ENCODE peak calls at places on chromosomes 5 and 9, in nine cellular contexts. One of them, this sample, is unnamed.

GRCh38 chr9:126781717-126782388 is 23.0 kb upstream of the ZBTB43 start:
- DNase-seq in astrocyte of the cerebellum: peak
- DNase-seq in frontal cortex: peak
- DNase-seq in activated naive CD4-positive, alpha-beta T cell treated with anti-CD3 and anti-CD28 coated beads, Interleukin-2, amount 10 ng/mL, durations not matched to agents 7 days and 5 days: peak
- DNase-seq in stimulated activated CD8-positive, alpha-beta memory T cell treated with anti-CD3 and anti-CD28 coated beads, Interleukin-12 subunit alpha, Interleukin-12 subunit beta, amount 100 ng/mL, for 4 hours: peak
- DNase-seq in T-cell: peak
- DNase-seq in cardiac septum: peak
- DNase-seq in HFFc6: peak
- DNase-seq in lower lobe of right lung: peak
- DNase-seq in this sample: peak

GRCh38 chr5:135235551-135236100 is 163.4 kb downstream of the MACROH2A1 start:
- DNase-seq in T-cell: no peak
- DNase-seq in HFFc6: no peak
- DNase-seq in frontal cortex: no peak
- DNase-seq in astrocyte of the cerebellum: no peak
- DNase-seq in stimulated activated CD8-positive, alpha-beta memory T cell treated with anti-CD3 and anti-CD28 coated beads, Interleukin-12 subunit alpha, Interleukin-12 subunit beta, amount 100 ng/mL, for 4 hours: no peak
- DNase-seq in activated naive CD4-positive, alpha-beta T cell treated with anti-CD3 and anti-CD28 coated beads, Interleukin-2, amount 10 ng/mL, durations not matched to agents 7 days and 5 days: no peak
- DNase-seq in cardiac septum: peak
- DNase-seq in lower lobe of right lung: no peak
- DNase-seq in this sample: no peak

GRCh38 chr5:65152131-65152530 is 329.6 kb downstream of the ADAMTS6 start:
- DNase-seq in astrocyte of the cerebellum: no peak
- DNase-seq in HFFc6: peak
- DNase-seq in cardiac septum: no peak
- DNase-seq in stimulated activated CD8-positive, alpha-beta memory T cell treated with anti-CD3 and anti-CD28 coated beads, Interleukin-12 subunit alpha, Interleukin-12 subunit beta, amount 100 ng/mL, for 4 hours: no peak
- DNase-seq in lower lobe of right lung: no peak
- DNase-seq in T-cell: no peak
- DNase-seq in activated naive CD4-positive, alpha-beta T cell treated with anti-CD3 and anti-CD28 coated beads, Interleukin-2, amount 10 ng/mL, durations not matched to agents 7 days and 5 days: no peak
- DNase-seq in frontal cortex: no peak
- DNase-seq in this sample: no peak

GRCh38 chr5:168425997-168426863 is 60.0 kb upstream of the RARS1 start:
- DNase-seq in activated naive CD4-positive, alpha-beta T cell treated with anti-CD3 and anti-CD28 coated beads, Interleukin-2, amount 10 ng/mL, durations not matched to agents 7 days and 5 days: no peak
- DNase-seq in astrocyte of the cerebellum: no peak
- DNase-seq in frontal cortex: no peak
- DNase-seq in HFFc6: no peak
- DNase-seq in stimulated activated CD8-positive, alpha-beta memory T cell treated with anti-CD3 and anti-CD28 coated beads, Interleukin-12 subunit alpha, Interleukin-12 subunit beta, amount 100 ng/mL, for 4 hours: no peak
- DNase-seq in cardiac septum: no peak
- DNase-seq in T-cell: no peak
- DNase-seq in lower lobe of right lung: no peak
- DNase-seq in this sample: no peak

GRCh38 chr9:68904454-68904853 is 109.5 kb downstream of the PRKACG start:
- DNase-seq in activated naive CD4-positive, alpha-beta T cell treated with anti-CD3 and anti-CD28 coated beads, Interleukin-2, amount 10 ng/mL, durations not matched to agents 7 days and 5 days: no peak
- DNase-seq in lower lobe of right lung: no peak
- DNase-seq in cardiac septum: no peak
- DNase-seq in frontal cortex: no peak
- DNase-seq in HFFc6: no peak
- DNase-seq in T-cell: no peak
- DNase-seq in astrocyte of the cerebellum: no peak
- DNase-seq in stimulated activated CD8-positive, alpha-beta memory T cell treated with anti-CD3 and anti-CD28 coated beads, Interleukin-12 subunit alpha, Interleukin-12 subunit beta, amount 100 ng/mL, for 4 hours: no peak
- DNase-seq in this sample: no peak

GRCh38 chr9:125409637-125410521 is 148.3 kb downstream of the GAPVD1 start:
- DNase-seq in lower lobe of right lung: no peak
- DNase-seq in astrocyte of the cerebellum: no peak
- DNase-seq in cardiac septum: no peak
- DNase-seq in frontal cortex: peak
- DNase-seq in T-cell: no peak
- DNase-seq in stimulated activated CD8-positive, alpha-beta memory T cell treated with anti-CD3 and anti-CD28 coated beads, Interleukin-12 subunit alpha, Interleukin-12 subunit beta, amount 100 ng/mL, for 4 hours: no peak
- DNase-seq in activated naive CD4-positive, alpha-beta T cell treated with anti-CD3 and anti-CD28 coated beads, Interleukin-2, amount 10 ng/mL, durations not matched to agents 7 days and 5 days: peak
- DNase-seq in HFFc6: peak
- DNase-seq in this sample: no peak

GRCh38 chr5:123344819-123345426 is 78.3 kb downstream of the CEP120 start:
- DNase-seq in T-cell: no peak
- DNase-seq in frontal cortex: no peak
- DNase-seq in HFFc6: peak
- DNase-seq in cardiac septum: no peak
- DNase-seq in activated naive CD4-positive, alpha-beta T cell treated with anti-CD3 and anti-CD28 coated beads, Interleukin-2, amount 10 ng/mL, durations not matched to agents 7 days and 5 days: no peak
- DNase-seq in astrocyte of the cerebellum: peak
- DNase-seq in stimulated activated CD8-positive, alpha-beta memory T cell treated with anti-CD3 and anti-CD28 coated beads, Interleukin-12 subunit alpha, Interleukin-12 subunit beta, amount 100 ng/mL, for 4 hours: no peak
- DNase-seq in lower lobe of right lung: no peak
- DNase-seq in this sample: no peak

GRCh38 chr5:160339406-160340140 is 27.2 kb upstream of the CCNJL start:
- DNase-seq in activated naive CD4-positive, alpha-beta T cell treated with anti-CD3 and anti-CD28 coated beads, Interleukin-2, amount 10 ng/mL, durations not matched to agents 7 days and 5 days: no peak
- DNase-seq in T-cell: no peak
- DNase-seq in frontal cortex: no peak
- DNase-seq in lower lobe of right lung: no peak
- DNase-seq in astrocyte of the cerebellum: peak
- DNase-seq in cardiac septum: no peak
- DNase-seq in stimulated activated CD8-positive, alpha-beta memory T cell treated with anti-CD3 and anti-CD28 coated beads, Interleukin-12 subunit alpha, Interleukin-12 subunit beta, amount 100 ng/mL, for 4 hours: no peak
- DNase-seq in HFFc6: no peak
- DNase-seq in this sample: no peak

GRCh38 chr5:132012385-132013005 is 1.0 kb upstream of the ACSL6 start:
- DNase-seq in astrocyte of the cerebellum: peak
- DNase-seq in stimulated activated CD8-positive, alpha-beta memory T cell treated with anti-CD3 and anti-CD28 coated beads, Interleukin-12 subunit alpha, Interleukin-12 subunit beta, amount 100 ng/mL, for 4 hours: no peak
- DNase-seq in cardiac septum: peak
- DNase-seq in lower lobe of right lung: peak
- DNase-seq in activated naive CD4-positive, alpha-beta T cell treated with anti-CD3 and anti-CD28 coated beads, Interleukin-2, amount 10 ng/mL, durations not matched to agents 7 days and 5 days: peak
- DNase-seq in HFFc6: peak
- DNase-seq in frontal cortex: no peak
- DNase-seq in T-cell: no peak
- DNase-seq in this sample: no peak

GRCh38 chr5:95873351-95873750 is 50.8 kb upstream of the GLRX start:
- DNase-seq in lower lobe of right lung: no peak
- DNase-seq in astrocyte of the cerebellum: no peak
- DNase-seq in T-cell: no peak
- DNase-seq in stimulated activated CD8-positive, alpha-beta memory T cell treated with anti-CD3 and anti-CD28 coated beads, Interleukin-12 subunit alpha, Interleukin-12 subunit beta, amount 100 ng/mL, for 4 hours: no peak
- DNase-seq in cardiac septum: no peak
- DNase-seq in activated naive CD4-positive, alpha-beta T cell treated with anti-CD3 and anti-CD28 coated beads, Interleukin-2, amount 10 ng/mL, durations not matched to agents 7 days and 5 days: no peak
- DNase-seq in HFFc6: no peak
- DNase-seq in frontal cortex: no peak
- DNase-seq in this sample: no peak

GRCh38 chr5:142888469-142889085 is 118.4 kb downstream of the ARHGAP26 start:
- DNase-seq in HFFc6: peak
- DNase-seq in cardiac septum: no peak
- DNase-seq in lower lobe of right lung: no peak
- DNase-seq in frontal cortex: peak
- DNase-seq in stimulated activated CD8-positive, alpha-beta memory T cell treated with anti-CD3 and anti-CD28 coated beads, Interleukin-12 subunit alpha, Interleukin-12 subunit beta, amount 100 ng/mL, for 4 hours: no peak
- DNase-seq in T-cell: no peak
- DNase-seq in activated naive CD4-positive, alpha-beta T cell treated with anti-CD3 and anti-CD28 coated beads, Interleukin-2, amount 10 ng/mL, durations not matched to agents 7 days and 5 days: no peak
- DNase-seq in astrocyte of the cerebellum: no peak
- DNase-seq in this sample: no peak

GRCh38 chr5:979100-979817 is 29.3 kb upstream of the NKD2 start:
- DNase-seq in T-cell: no peak
- DNase-seq in astrocyte of the cerebellum: no peak
- DNase-seq in frontal cortex: no peak
- DNase-seq in activated naive CD4-positive, alpha-beta T cell treated with anti-CD3 and anti-CD28 coated beads, Interleukin-2, amount 10 ng/mL, durations not matched to agents 7 days and 5 days: no peak
- DNase-seq in HFFc6: no peak
- DNase-seq in stimulated activated CD8-positive, alpha-beta memory T cell treated with anti-CD3 and anti-CD28 coated beads, Interleukin-12 subunit alpha, Interleukin-12 subunit beta, amount 100 ng/mL, for 4 hours: no peak
- DNase-seq in cardiac septum: no peak
- DNase-seq in lower lobe of right lung: no peak
- DNase-seq in this sample: peak

GRCh38 chr5:150130493-150130922 is 25.1 kb downstream of the PDGFRB start:
- DNase-seq in stimulated activated CD8-positive, alpha-beta memory T cell treated with anti-CD3 and anti-CD28 coated beads, Interleukin-12 subunit alpha, Interleukin-12 subunit beta, amount 100 ng/mL, for 4 hours: no peak
- DNase-seq in T-cell: no peak
- DNase-seq in lower lobe of right lung: no peak
- DNase-seq in activated naive CD4-positive, alpha-beta T cell treated with anti-CD3 and anti-CD28 coated beads, Interleukin-2, amount 10 ng/mL, durations not matched to agents 7 days and 5 days: no peak
- DNase-seq in HFFc6: no peak
- DNase-seq in frontal cortex: no peak
- DNase-seq in astrocyte of the cerebellum: no peak
- DNase-seq in cardiac septum: no peak
- DNase-seq in this sample: peak

GRCh38 chr9:133401588-133401987 is 16.2 kb downstream of the REXO4 start:
- DNase-seq in stimulated activated CD8-positive, alpha-beta memory T cell treated with anti-CD3 and anti-CD28 coated beads, Interleukin-12 subunit alpha, Interleukin-12 subunit beta, amount 100 ng/mL, for 4 hours: no peak
- DNase-seq in lower lobe of right lung: no peak
- DNase-seq in frontal cortex: no peak
- DNase-seq in HFFc6: no peak
- DNase-seq in astrocyte of the cerebellum: no peak
- DNase-seq in cardiac septum: no peak
- DNase-seq in T-cell: no peak
- DNase-seq in activated naive CD4-positive, alpha-beta T cell treated with anti-CD3 and anti-CD28 coated beads, Interleukin-2, amount 10 ng/mL, durations not matched to agents 7 days and 5 days: no peak
- DNase-seq in this sample: peak

GRCh38 chr5:64229163-64229774 is 63.6 kb downstream of the RNF180 start:
- DNase-seq in T-cell: no peak
- DNase-seq in lower lobe of right lung: no peak
- DNase-seq in cardiac septum: no peak
- DNase-seq in activated naive CD4-positive, alpha-beta T cell treated with anti-CD3 and anti-CD28 coated beads, Interleukin-2, amount 10 ng/mL, durations not matched to agents 7 days and 5 days: no peak
- DNase-seq in frontal cortex: peak
- DNase-seq in astrocyte of the cerebellum: peak
- DNase-seq in stimulated activated CD8-positive, alpha-beta memory T cell treated with anti-CD3 and anti-CD28 coated beads, Interleukin-12 subunit alpha, Interleukin-12 subunit beta, amount 100 ng/mL, for 4 hours: no peak
- DNase-seq in HFFc6: peak
- DNase-seq in this sample: no peak